ENCODE peak calls at places on chromosomes 1 and 21, in eight cellular contexts. L, F, V, P, M, I, G and H are unnamed samples.

GRCh38 chr21:42317341-42317741 is 2.1 kb upstream of the TFF3 start:
- DNase-seq in M (no peak), G (no peak), F (no peak), V (no peak), P (no peak), L (no peak), I (no peak), H (no peak)

GRCh38 chr1:97920275-97920831 is 481 bp downstream of the DPYD start:
- DNase-seq in M (no peak), L (peak; percentile 25), P (no peak), I (no peak), G (no peak), F (no peak), V (no peak), H (peak; percentile 19)

GRCh38 chr1:202286622-202287097 is 55.1 kb downstream of the UBE2T start:
- DNase-seq in I (no peak), G (no peak), F (no peak), P (peak; percentile 88), V (no peak), M (no peak), L (no peak), H (no peak)

GRCh38 chr1:228136908-228137307 is 3.2 kb upstream of the GUK1 start:
- DNase-seq in I (no peak), F (no peak), V (no peak), G (no peak), M (no peak), P (no peak), L (no peak), H (no peak)

GRCh38 chr1:85449356-85449755 is 15.6 kb downstream of the DDAH1 start:
- DNase-seq in P (no peak), L (no peak), G (no peak), I (no peak), M (no peak), V (no peak), F (no peak), H (no peak)

GRCh38 chr1:14259191-14259757 is 339.2 kb upstream of the KAZN start:
- DNase-seq in M (no peak), L (no peak), I (no peak), F (no peak), G (no peak), V (no peak), P (peak; percentile 86), H (no peak)

GRCh38 chr21:26553921-26554320 is 19.2 kb downstream of the CYYR1 start:
- DNase-seq in L (no peak), V (no peak), I (no peak), F (no peak), P (no peak), G (no peak), M (no peak), H (no peak)

GRCh38 chr1:237045278-237046016 is 3.5 kb downstream of the RYR2 start:
- DNase-seq in P (no peak), G (no peak), F (no peak), L (no peak), I (no peak), V (no peak), M (no peak), H (no peak)

GRCh38 chr1:206582537-206583460 is 29.5 kb downstream of the EIF2D start:
- DNase-seq in M (no peak), P (no peak), L (no peak), F (no peak), V (peak; percentile 68), I (no peak), G (no peak), H (no peak)

GRCh38 chr1:108080448-108080847 is 115.5 kb upstream of the VAV3 start:
- DNase-seq in V (peak; percentile 59), G (no peak), I (no peak), M (no peak), F (no peak), L (no peak), P (no peak), H (no peak)

GRCh38 chr21:46555678-46556077 is 49.2 kb downstream of the S100B start:
- DNase-seq in F (no peak), G (no peak), L (no peak), P (peak; percentile 47), M (no peak), V (no peak), I (no peak), H (no peak)

GRCh38 chr1:77976433-77977076 is 2.3 kb downstream of the FUBP1 start:
- DNase-seq in F (no peak), L (no peak), I (no peak), G (no peak), V (peak; percentile 11), M (no peak), P (no peak), H (no peak)

GRCh38 chr1:20185834-20186782 is at the start of the genes PLA2G2C and UBXN10:
- DNase-seq in V (peak; percentile 94), P (peak; percentile 84), L (no peak), M (peak; percentile 64), F (peak; percentile 53), G (peak; percentile 52), I (peak; percentile 14), H (no peak)

GRCh38 chr1:241627453-241628329 is 12.5 kb downstream of the CHML start:
- DNase-seq in V (peak; percentile 69), M (peak; percentile 49), P (no peak), I (peak; percentile 21), F (no peak), L (no peak), G (peak; percentile 46), H (no peak)

GRCh38 chr1:206136241-206136640 is 19.1 kb upstream of the AVPR1B start:
- DNase-seq in V (no peak), I (no peak), L (no peak), G (no peak), P (no peak), M (no peak), F (no peak), H (no peak)

GRCh38 chr1:3229081-3229725 is 160.2 kb downstream of the PRDM16 start:
- DNase-seq in L (no peak), M (no peak), V (no peak), G (no peak), F (no peak), I (no peak), P (no peak), H (no peak)

GRCh38 chr1:214445846-214446614 is 105.4 kb downstream of the PTPN14 start:
- DNase-seq in M (no peak), G (no peak), I (no peak), P (no peak), V (no peak), L (peak; percentile 71), F (no peak), H (no peak)

GRCh38 chr1:205286335-205286950 is 35.1 kb downstream of the NUAK2 start:
- DNase-seq in L (no peak), F (no peak), P (no peak), G (no peak), V (peak; percentile 77), I (peak; percentile 35), M (peak; percentile 65), H (no peak)